ENCODE peak calls at places on chromosomes 13 and 19, in nine cellular contexts. G, V, H, O, W, A, Z, R and I are unnamed samples.

GRCh38 chr19:5036733-5037681 is 68.1 kb downstream of the KDM4B start:
- DNase-seq in G (peak; percentile 72), V (no peak), H (no peak), O (no peak), W (no peak), A (peak; percentile 57), Z (peak; percentile 84), R (no peak), I (no peak)

GRCh38 chr13:42580644-42581043 is 6.7 kb downstream of the TNFSF11 start:
- DNase-seq in G (no peak), V (no peak), H (no peak), O (no peak), W (no peak), A (no peak), Z (no peak), R (no peak), I (no peak)

GRCh38 chr19:17831419-17831888 is 10.1 kb upstream of the INSL3 start:
- DNase-seq in G (no peak), V (no peak), H (no peak), O (no peak), W (no peak), A (no peak), Z (no peak), R (no peak), I (no peak)

GRCh38 chr19:35986664-35987570 is 8.1 kb upstream of the SDHAF1 start:
- DNase-seq in G (no peak), V (no peak), H (peak; percentile 88), O (no peak), W (no peak), A (peak; percentile 12), Z (no peak), R (peak; percentile 87), I (no peak)

GRCh38 chr19:16121141-16121540 is 9.5 kb downstream of the RAB8A start:
- DNase-seq in G (no peak), V (no peak), H (no peak), O (no peak), W (no peak), A (no peak), Z (no peak), R (no peak), I (no peak)

GRCh38 chr13:26946675-26947342 is 186.2 kb upstream of the GPR12 start:
- DNase-seq in G (peak; percentile 84), V (no peak), H (no peak), O (no peak), W (no peak), A (no peak), Z (no peak), R (no peak), I (peak; percentile 27)

GRCh38 chr13:110116072-110116487 is 190.9 kb downstream of the COL4A1 start:
- DNase-seq in G (peak; percentile 68), V (peak; percentile 63), H (peak; percentile 90), O (no peak), W (peak; percentile 74), A (no peak), Z (peak; percentile 79), R (peak; percentile 91), I (no peak)

GRCh38 chr19:55452381-55453325 is 8.8 kb downstream of the ISOC2 start:
- DNase-seq in G (peak; percentile 90), V (peak; percentile 71), H (peak; percentile 95), O (no peak), W (peak; percentile 94), A (peak; percentile 71), Z (peak; percentile 88), R (peak; percentile 96), I (no peak)

GRCh38 chr13:48126944-48127814 is 32.3 kb upstream of the MED4 start:
- DNase-seq in G (peak; percentile 81), V (peak; percentile 72), H (no peak), O (peak; percentile 9), W (peak; percentile 67), A (peak; percentile 81), Z (peak; percentile 87), R (peak; percentile 78), I (peak; percentile 56)

GRCh38 chr13:95494082-95494681 is 58.3 kb upstream of the CLDN10 start:
- DNase-seq in G (peak; percentile 86), V (no peak), H (no peak), O (no peak), W (no peak), A (peak; percentile 16), Z (no peak), R (no peak), I (peak; percentile 40)

GRCh38 chr13:23020246-23020843 is 160.4 kb upstream of the SGCG start:
- DNase-seq in G (peak; percentile 69), V (peak; percentile 24), H (no peak), O (peak; percentile 14), W (peak; percentile 81), A (peak; percentile 24), Z (peak; percentile 69), R (peak; percentile 69), I (no peak)

GRCh38 chr13:114129649-114130062 is 2.8 kb downstream of the RASA3 start:
- DNase-seq in G (no peak), V (no peak), H (no peak), O (no peak), W (no peak), A (no peak), Z (peak; percentile 40), R (no peak), I (no peak)
- H3K4me3 ChIP-seq in G (no peak overlapping the region), V (no peak overlapping the region), H (no peak overlapping the region), O (no peak overlapping the region), W (no peak overlapping the region), A (no peak overlapping the region), Z (no peak overlapping the region), R (no peak overlapping the region), I (no peak overlapping the region)

GRCh38 chr19:11018179-11018578 is 57.3 kb downstream of the SMARCA4 start:
- DNase-seq in G (no peak), V (no peak), H (no peak), O (peak; percentile 31), W (no peak), A (no peak), Z (no peak), R (no peak), I (no peak)

GRCh38 chr19:11018743-11019142 is 57.9 kb downstream of the SMARCA4 start:
- DNase-seq in G (no peak), V (no peak), H (no peak), O (no peak), W (no peak), A (no peak), Z (no peak), R (no peak), I (no peak)

GRCh38 chr19:11016591-11016990 is 55.8 kb downstream of the SMARCA4 start:
- DNase-seq in G (no peak), V (no peak), H (no peak), O (no peak), W (no peak), A (peak; percentile 32), Z (no peak), R (no peak), I (no peak)

GRCh38 chr19:11019262-11019661 is 58.4 kb downstream of the SMARCA4 start:
- DNase-seq in G (no peak), V (no peak), H (no peak), O (no peak), W (no peak), A (no peak), Z (no peak), R (no peak), I (no peak)

DNA sequence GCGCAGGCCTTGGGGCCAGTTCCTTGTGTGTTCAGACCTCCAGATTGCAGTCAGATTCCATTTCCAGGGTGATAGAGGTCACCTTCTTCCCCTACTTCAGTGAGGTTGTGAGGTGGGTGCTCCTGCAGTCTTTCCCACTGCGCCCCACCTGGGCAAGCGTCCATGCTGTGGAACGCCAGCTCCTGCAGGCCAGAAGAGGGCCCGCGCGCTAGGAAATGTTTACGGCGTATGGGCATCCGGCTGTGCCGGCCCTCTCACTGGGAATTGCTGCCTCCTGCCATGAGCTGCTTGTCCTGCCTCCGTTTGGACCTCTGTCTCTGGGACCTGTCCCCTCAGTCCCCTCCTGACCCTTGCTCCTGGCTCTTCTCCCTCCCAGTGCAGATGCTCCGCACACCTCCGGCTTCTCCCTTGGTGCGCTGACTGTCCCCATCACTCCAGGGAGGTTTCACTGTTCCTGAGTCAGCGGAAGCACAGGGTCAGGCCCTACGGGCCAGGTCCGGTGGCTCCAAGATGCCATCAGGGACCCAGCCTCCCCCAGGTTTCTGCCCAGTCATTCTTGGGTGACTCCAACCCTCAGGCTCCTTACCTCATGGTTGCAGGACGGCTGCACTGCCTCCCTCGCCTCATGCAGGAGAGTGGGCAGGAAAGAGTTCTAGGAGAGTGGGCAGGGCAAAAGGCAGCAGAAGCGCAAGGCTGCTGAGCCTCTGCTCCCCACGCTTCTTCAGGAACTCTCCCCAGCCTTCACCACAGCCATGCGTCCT is 56.6 kb downstream of the SMARCA4 start:
- DNase-seq in G (no peak), V (no peak), H (no peak), O (no peak), W (no peak), A (no peak), Z (no peak), R (no peak), I (no peak)
- TF ChIP-seq CTCF in G (no peak), V (no peak), H (no peak), O (no peak), W (no peak), A (no peak), Z (no peak), R (no peak), I (no peak)

DNA sequence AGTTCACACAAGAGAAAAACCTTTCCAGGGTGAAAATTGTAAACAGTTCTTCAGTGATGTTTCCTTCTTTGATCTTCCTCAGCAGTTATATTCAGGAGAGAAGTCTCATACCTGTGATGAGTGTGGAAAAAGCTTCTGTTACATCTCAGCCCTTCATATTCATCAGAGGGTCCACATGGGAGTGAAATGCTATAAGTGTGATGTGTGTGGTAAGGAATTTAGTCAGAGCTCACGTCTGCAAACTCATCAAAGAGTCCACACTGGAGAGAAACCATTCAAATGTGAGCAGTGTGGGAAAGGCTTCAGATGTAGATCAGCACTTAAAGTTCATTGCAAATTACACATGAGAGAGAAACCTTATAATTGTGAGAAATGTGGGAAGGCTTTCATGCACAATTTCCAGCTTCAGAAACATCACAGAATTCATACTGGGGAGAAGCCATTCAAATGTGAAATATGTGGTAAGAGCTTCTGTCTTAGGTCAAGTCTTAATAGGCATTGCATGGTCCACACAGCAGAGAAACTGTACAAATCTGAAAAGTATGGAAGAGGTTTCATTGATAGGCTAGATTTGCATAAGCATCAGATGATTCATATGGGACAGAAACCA is 6.9 kb downstream of the ZNF222 start:
- DNase-seq in G (no peak), V (no peak), H (no peak), O (no peak), W (no peak), A (no peak), Z (no peak), R (no peak), I (no peak)
- H3K4me3 ChIP-seq in G (no peak overlapping the region), V (peak overlapping the region; percentile 8), H (no peak overlapping the region), O (no peak overlapping the region), W (no peak overlapping the region), A (no peak overlapping the region), Z (no peak overlapping the region), R (peak overlapping the region; percentile 50), I (no peak overlapping the region)

DNA sequence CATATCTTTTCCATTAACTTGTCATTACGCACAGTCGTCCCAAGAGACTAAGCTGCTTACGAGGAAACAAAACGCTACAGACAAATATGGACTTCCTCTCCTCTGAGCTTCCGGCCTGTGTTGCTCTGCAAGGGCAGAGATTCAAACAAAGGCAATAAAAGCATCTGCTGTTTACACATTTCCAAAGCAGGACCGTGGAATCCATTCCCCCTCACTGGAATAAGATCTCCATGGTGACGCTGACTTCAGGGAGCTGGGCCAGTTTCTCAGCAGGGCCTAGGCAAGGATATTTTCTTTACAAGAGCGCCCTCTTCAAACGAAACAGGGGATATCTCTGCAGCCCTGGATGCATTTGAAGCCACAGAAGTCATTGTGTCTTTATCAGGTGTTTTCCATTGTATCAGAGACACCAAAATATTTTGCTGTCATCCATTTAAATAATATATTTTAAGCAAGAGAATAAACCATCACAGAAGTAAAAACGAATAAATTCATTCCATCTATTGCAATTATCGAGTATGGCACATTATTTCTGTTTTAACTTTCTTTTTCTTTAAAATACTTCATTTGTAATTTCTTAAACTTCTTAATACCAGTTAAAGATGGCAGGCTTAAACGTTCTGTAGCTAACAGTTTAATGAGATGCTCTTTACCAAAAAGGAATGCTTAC is 177.5 kb downstream of the DCLK1 start:
- DNase-seq in G (peak; percentile 91), V (peak; percentile 83), H (peak; percentile 94), O (peak; percentile 49), W (peak; percentile 87), A (peak; percentile 90), Z (peak; percentile 96), R (peak; percentile 88), I (no peak)
- TF ChIP-seq CTCF in G (peak; percentile 86), V (no peak), H (no peak), O (peak; percentile 71), W (peak; percentile 9), A (peak; percentile 57), Z (peak; percentile 63), R (peak; percentile 89), I (peak; percentile 82)